ENCODE peak calls at places on chromosomes 16 and 17, in nine cellular contexts. L is lower lobe of right lung, M is adrenal gland, Q is left ventricle myocardium inferior, U is thoracic aorta, H is breast epithelium, N is IMR-90, T is K562, J is HepG2. Y is an unnamed sample. For H3K4me1, the result is how much of the 10 kb centered on the place peaks cover.

GRCh38 chr17:39973496-39973895 is 7.1 kb upstream of the PSMD3 start:
- DNase-seq in L (no peak), M (no peak), Q (no peak), U (no peak), H (no peak), N (no peak), T (no peak), J (no peak), Y (no peak)

GRCh38 chr17:78138204-78139060 is 7.8 kb upstream of the C17orf99 start:
- DNase-seq in L (no peak), M (no peak), Q (no peak), U (no peak), H (no peak), N (no peak), T (no peak), J (no peak), Y (no peak)

GRCh38 chr16:89026121-89026612 is 49.2 kb upstream of the CBFA2T3 start:
- DNase-seq in L (no peak), M (no peak), Q (no peak), U (no peak), H (no peak), N (no peak), T (peak), J (no peak), Y (no peak)

GRCh38 chr17:77963441-77963840 is 4.9 kb downstream of the TNRC6C start:
- DNase-seq in L (no peak), M (peak), Q (peak), U (no peak), H (no peak), N (peak), T (peak), J (peak), Y (no peak)

GRCh38 chr16:89035013-89035697 is 58.1 kb upstream of the CBFA2T3 start:
- DNase-seq in L (no peak), M (no peak), Q (no peak), U (no peak), H (no peak), N (no peak), T (no peak), J (no peak), Y (no peak)

GRCh38 chr16:14307623-14308356 is 236.7 kb downstream of the MRTFB start:
- DNase-seq in L (no peak), M (peak), Q (peak), U (no peak), H (no peak), N (no peak), T (no peak), J (no peak), Y (peak)

GRCh38 chr17:53061446-53061845 is 761.3 kb upstream of the KIF2B start:
- DNase-seq in L (no peak), M (no peak), Q (no peak), U (no peak), H (no peak), N (no peak), T (no peak), J (no peak), Y (no peak)

GRCh38 chr17:66711936-66712335 is 123.0 kb upstream of the CACNG5 start:
- DNase-seq in L (peak), M (no peak), Q (no peak), U (no peak), H (no peak), N (no peak), T (no peak), J (peak), Y (no peak)

GRCh38 chr17:9101356-9101755 is 80.0 kb downstream of the NTN1 start:
- DNase-seq in L (no peak), M (no peak), Q (no peak), U (no peak), H (no peak), N (no peak), T (no peak), J (no peak), Y (no peak)

GRCh38 chr17:15651583-15652110 is 32.1 kb upstream of the FBXW10B start:
- DNase-seq in L (peak), M (peak), Q (peak), U (peak), H (peak), N (peak), T (peak), J (peak), Y (peak)

GRCh38 chr16:57606147-57606846 is 22.1 kb upstream of the ADGRG1 start:
- DNase-seq in L (no peak), M (no peak), Q (no peak), U (no peak), H (no peak), N (no peak), T (no peak), J (no peak), Y (no peak)

GRCh38 chr16:57609541-57610401 is 18.7 kb upstream of the ADGRG1 start:
- DNase-seq in L (no peak), M (peak), Q (no peak), U (no peak), H (no peak), N (peak), T (no peak), J (no peak), Y (peak)

GRCh38 chr16:57608462-57609113 is 19.8 kb upstream of the ADGRG1 start:
- DNase-seq in L (no peak), M (peak), Q (no peak), U (no peak), H (no peak), N (no peak), T (no peak), J (no peak), Y (peak)

GRCh38 chr16:57606847-57607501 is 21.5 kb upstream of the ADGRG1 start:
- DNase-seq in L (no peak), M (peak), Q (no peak), U (no peak), H (no peak), N (no peak), T (no peak), J (peak), Y (peak)

GRCh38 chr16:57607676-57608461 is 20.6 kb upstream of the ADGRG1 start:
- DNase-seq in L (no peak), M (peak), Q (no peak), U (no peak), H (no peak), N (no peak), T (no peak), J (no peak), Y (no peak)
- TF ChIP-seq CTCF in L (no peak), M (no peak), Q (no peak), U (no peak), H (no peak), N (no peak), T (no peak), J (no peak), Y (no peak)

DNA sequence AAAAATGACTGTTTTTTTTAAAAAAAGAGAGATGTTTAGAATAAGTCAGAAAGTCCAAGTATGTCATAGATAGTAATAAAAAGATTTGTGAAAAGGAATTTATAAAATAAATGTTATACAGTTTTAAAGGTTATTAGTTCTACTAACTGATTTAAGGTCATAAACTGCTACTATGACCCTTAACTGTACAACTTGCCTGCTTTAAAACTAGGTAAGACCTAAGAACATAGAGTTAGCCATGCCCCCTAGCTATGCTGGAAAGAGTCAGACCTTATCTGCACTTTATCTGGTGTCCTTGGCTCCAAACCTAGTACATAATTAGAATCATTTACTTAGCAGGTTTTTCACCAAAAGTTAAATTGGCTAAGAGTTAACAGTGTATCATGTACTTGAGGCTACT is 23.5 kb upstream of the SLC6A2 start:
- DNase-seq in L (no peak), M (no peak), Q (no peak), U (no peak), H (no peak), N (no peak), T (no peak), J (no peak), Y (no peak)
- H3K4me1 ChIP-seq in L (under half), M (under half), Q (under half), U (under half), H (under half), N (under half), T (under half), J (under half), Y (under half)

GRCh38 chr17:36750316-36750885 is 149.0 kb downstream of the MRM1 start:
- DNase-seq in L (peak), M (no peak), Q (no peak), U (no peak), H (no peak), N (no peak), T (no peak), J (no peak), Y (no peak)

GRCh38 chr17:36760425-36760824 is 159.0 kb downstream of the MRM1 start:
- DNase-seq in L (no peak), M (no peak), Q (no peak), U (no peak), H (no peak), N (no peak), T (no peak), J (no peak), Y (no peak)

GRCh38 chr17:36752096-36752888 is 150.9 kb downstream of the MRM1 start:
- DNase-seq in L (peak), M (no peak), Q (no peak), U (no peak), H (no peak), N (no peak), T (no peak), J (no peak), Y (no peak)

GRCh38 chr17:36756695-36757094 is 155.3 kb downstream of the MRM1 start:
- DNase-seq in L (no peak), M (no peak), Q (no peak), U (no peak), H (no peak), N (no peak), T (no peak), J (no peak), Y (no peak)

DNA sequence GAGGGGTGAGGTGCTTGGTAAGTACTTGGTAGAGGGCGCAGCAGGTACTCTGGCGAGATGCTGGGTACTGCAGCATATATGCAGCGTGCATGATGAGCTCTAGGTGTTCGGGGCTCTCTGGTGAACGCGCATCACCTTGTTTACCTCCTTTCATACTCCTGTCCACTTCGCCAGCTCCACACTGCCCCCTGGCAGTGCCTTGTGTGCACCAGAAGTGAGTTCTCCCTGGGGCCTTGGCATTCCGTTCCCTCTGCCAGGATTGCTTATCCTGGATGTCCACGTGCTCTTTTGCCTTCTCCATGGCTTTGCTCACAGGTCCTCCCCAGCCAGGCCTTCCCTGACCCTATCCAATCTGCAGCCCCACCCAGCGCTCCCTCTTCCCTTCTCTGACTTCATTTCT is 154.2 kb downstream of the MRM1 start:
- DNase-seq in L (peak), M (no peak), Q (no peak), U (no peak), H (no peak), N (no peak), T (peak), J (peak), Y (no peak)
- TF ChIP-seq CTCF in L (peak), M (no peak), Q (no peak), U (no peak), H (no peak), N (peak), T (peak), J (peak), Y (no peak)

GRCh38 chr17:36934144-36934758 is 3.0 kb upstream of the LHX1 start:
- DNase-seq in L (no peak), M (no peak), Q (no peak), U (no peak), H (no peak), N (no peak), T (no peak), J (no peak), Y (peak)
- H3K4me1 ChIP-seq in L (half or more), M (under half), Q (half or more), U (under half), H (under half), N (under half), T (half or more), J (half or more), Y (under half)

DNA sequence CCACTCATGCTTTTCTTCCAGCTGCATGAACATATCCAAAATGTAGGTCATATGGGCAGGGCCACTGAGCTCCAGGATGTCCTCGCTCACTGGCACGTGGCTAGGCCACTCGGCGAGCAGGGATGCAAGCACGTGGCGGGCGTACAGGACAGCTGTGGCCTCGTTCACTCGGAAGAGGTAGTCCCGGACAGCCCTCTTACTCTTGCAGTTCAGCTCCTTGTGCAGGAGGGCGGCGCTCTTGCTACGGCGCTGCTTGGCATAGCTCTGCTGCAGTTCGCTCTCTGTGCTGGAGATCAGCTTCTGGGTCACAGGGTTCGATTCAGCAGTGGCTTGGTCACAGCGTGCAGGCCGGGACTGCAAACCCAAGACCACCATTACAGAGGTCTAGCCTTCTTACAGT is 53.1 kb upstream of the ATP2A3 start:
- DNase-seq in L (no peak), M (no peak), Q (no peak), U (no peak), H (no peak), N (no peak), T (peak), J (no peak), Y (peak)
- TF ChIP-seq CTCF in L (no peak), M (no peak), Q (peak), U (no peak), H (no peak), N (peak), T (peak), J (peak), Y (no peak)

DNA sequence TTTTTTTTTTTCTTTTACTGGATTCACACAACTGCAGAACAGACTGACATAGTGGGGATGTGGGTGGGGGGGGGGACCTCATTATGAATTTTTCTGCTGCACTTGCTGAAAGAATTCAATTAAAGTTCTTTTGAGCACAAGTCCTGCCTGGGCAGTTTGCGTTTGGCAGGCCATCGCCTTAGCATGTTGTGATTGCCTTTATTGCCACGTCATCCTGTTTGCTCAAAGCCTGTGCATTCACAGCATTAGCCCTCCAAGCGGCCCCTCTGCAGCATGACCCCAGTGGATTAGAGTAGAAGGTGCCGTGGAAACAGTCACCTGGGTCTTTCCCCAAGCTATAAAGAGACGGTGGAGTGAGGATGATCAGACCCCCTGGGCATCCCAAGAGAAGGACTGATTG is 17.1 kb downstream of the MSI2 start:
- DNase-seq in L (no peak), M (no peak), Q (no peak), U (no peak), H (no peak), N (no peak), T (no peak), J (no peak), Y (no peak)
- H3K4me1 ChIP-seq in L (under half), M (under half), Q (under half), U (under half), H (under half), N (under half), T (under half), J (under half), Y (under half)

Y was measured in pancreas.